ENCODE peak calls at places on chromosomes 3 and 15, in seven cellular contexts. U is H9, P is IMR-90, M is H1, A is neuronal stem cell, D is mesenchymal stem cell, F is trophoblast cell. V is an unnamed sample.

GRCh38 chr15:77415450-77416448 is 4.2 kb downstream of the PEAK1 start:
- DNase-seq in M (no peak), U (no peak), F (no peak), D (no peak), P (peak; percentile 60), A (no peak), V (no peak)

GRCh38 chr3:8503871-8504610 is 2.4 kb downstream of the LMCD1 start:
- DNase-seq in M (no peak), A (no peak), P (no peak), F (no peak), D (no peak), U (no peak), V (peak; percentile 93)

GRCh38 chr3:188305220-188305619 is 151.3 kb downstream of the LPP start:
- DNase-seq in F (no peak), D (no peak), M (no peak), U (no peak), P (no peak), A (no peak), V (no peak)

GRCh38 chr3:148643389-148643840 is 54.3 kb upstream of the AGTR1 start:
- DNase-seq in A (no peak), D (peak; percentile 92), M (no peak), F (peak; percentile 56), P (peak; percentile 90), U (no peak), V (peak; percentile 22)

GRCh38 chr15:39411102-39411989 is 169.5 kb upstream of the THBS1 start:
- DNase-seq in A (no peak), U (no peak), D (no peak), P (no peak), M (no peak), F (no peak), V (no peak)

GRCh38 chr15:40313531-40314398 is 6.0 kb upstream of the PLCB2 start:
- DNase-seq in P (no peak), A (no peak), U (no peak), M (no peak), D (no peak), F (no peak), V (no peak)

GRCh38 chr3:30578479-30578878 is 27.9 kb upstream of the TGFBR2 start:
- DNase-seq in M (no peak), U (no peak), D (peak; percentile 87), P (peak; percentile 94), F (peak; percentile 18), A (no peak), V (no peak)

GRCh38 chr3:127495821-127496220 is 94.7 kb downstream of the TPRA1 start:
- DNase-seq in P (no peak), D (no peak), M (no peak), U (no peak), A (no peak), F (no peak), V (no peak)

GRCh38 chr3:168034152-168034928 is 61.4 kb downstream of the GOLIM4 start:
- DNase-seq in U (no peak), P (peak; percentile 73), A (no peak), M (no peak), D (peak; percentile 71), F (no peak), V (no peak)

GRCh38 chr3:168040624-168041208 is 55.0 kb downstream of the GOLIM4 start:
- DNase-seq in P (peak; percentile 74), M (no peak), U (peak; percentile 45), A (no peak), F (peak; percentile 31), D (peak; percentile 77), V (peak; percentile 79)

GRCh38 chr3:168036654-168037419 is 58.9 kb downstream of the GOLIM4 start:
- DNase-seq in P (no peak), M (no peak), A (no peak), U (no peak), F (no peak), D (no peak), V (no peak)
- H3K4ac ChIP-seq in P (no peak overlapping the region), M (no peak overlapping the region), A (no peak overlapping the region), U (no peak overlapping the region), F (no peak overlapping the region), D (no peak overlapping the region), V (no peak overlapping the region)

GRCh38 chr15:29312387-29312786 is 42.8 kb upstream of the NSMCE3 start:
- DNase-seq in A (no peak), F (no peak), U (no peak), M (no peak), D (no peak), P (peak; percentile 67), V (no peak)

GRCh38 chr15:29309139-29309538 is 39.5 kb upstream of the NSMCE3 start:
- DNase-seq in M (no peak), A (no peak), F (no peak), U (no peak), D (no peak), P (no peak), V (no peak)

DNA sequence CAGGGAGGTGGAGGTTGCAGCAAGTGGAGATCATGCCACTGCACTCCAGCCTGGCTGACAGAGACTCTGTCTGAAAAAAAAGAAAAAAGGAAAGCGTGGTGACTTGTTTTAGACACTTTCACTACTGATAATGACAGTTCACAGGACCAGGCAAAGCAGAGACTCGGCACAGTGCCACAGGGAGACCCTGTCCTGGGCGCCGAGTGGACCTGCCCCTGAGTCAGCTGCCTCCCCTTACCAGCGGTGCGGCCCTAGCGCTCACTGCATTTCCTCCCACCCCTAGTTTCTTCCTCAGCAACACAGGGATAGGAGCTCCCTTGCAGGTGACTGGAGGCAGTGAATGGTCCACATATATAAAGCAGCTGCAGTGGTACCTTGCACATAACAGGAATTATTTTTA is 38.7 kb upstream of the NSMCE3 start:
- DNase-seq in F (no peak), P (no peak), M (no peak), D (no peak), A (no peak), U (no peak), V (no peak)
- H3K4ac ChIP-seq in F (no peak overlapping the region), P (no peak overlapping the region), M (no peak overlapping the region), D (no peak overlapping the region), A (no peak overlapping the region), U (no peak overlapping the region), V (no peak overlapping the region)

GRCh38 chr15:63601727-63602185 is 4.6 kb downstream of the FBXL22 start:
- DNase-seq in P (no peak), D (no peak), A (no peak), F (no peak), M (no peak), U (no peak), V (no peak)

GRCh38 chr15:63600646-63601025 is 3.4 kb downstream of the FBXL22 start:
- DNase-seq in F (peak; percentile 88), A (peak; percentile 74), M (no peak), D (peak; percentile 91), P (peak; percentile 93), U (peak; percentile 61), V (peak; percentile 87)

GRCh38 chr15:63600001-63600645 is 2.9 kb downstream of the FBXL22 start:
- DNase-seq in A (peak; percentile 36), F (no peak), P (no peak), D (no peak), M (no peak), U (peak; percentile 51), V (peak; percentile 59)

GRCh38 chr15:63602595-63602994 is 5.4 kb downstream of the FBXL22 start:
- DNase-seq in U (no peak), D (no peak), F (no peak), A (no peak), P (no peak), M (no peak), V (no peak)

DNA sequence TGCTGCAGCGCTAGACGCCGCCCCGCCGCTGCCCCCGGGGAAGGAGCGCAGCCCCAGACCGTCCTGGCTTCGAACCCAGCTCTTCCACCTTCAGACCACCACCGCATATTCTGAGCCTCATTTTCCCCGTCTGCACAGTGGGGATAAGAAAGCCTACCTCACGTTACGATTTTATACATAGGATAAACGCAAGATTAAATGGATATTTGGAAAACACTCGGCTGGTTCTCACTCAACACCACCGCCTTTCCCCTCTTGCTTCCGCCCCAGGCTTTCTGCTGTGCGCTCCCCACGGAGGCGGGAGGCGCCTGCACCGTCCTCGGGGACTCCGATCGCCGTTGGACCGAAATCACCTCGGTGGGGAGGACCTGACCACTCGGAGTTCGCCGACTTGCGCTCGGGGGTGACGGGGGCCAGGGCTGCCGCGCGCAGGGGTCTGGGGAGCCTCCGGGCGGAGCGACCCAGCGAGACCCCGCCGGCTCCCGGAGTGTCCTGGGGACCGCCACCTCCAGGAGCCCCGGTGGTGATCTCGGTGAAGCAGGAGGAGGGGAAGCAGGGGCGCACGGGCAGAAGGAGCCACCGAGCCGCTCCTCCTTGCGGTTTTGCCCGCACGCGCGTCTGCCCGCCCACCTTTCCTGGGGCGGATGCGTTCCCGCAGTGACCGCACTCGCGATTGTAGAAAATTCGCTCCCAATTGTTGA is 4.0 kb downstream of the FBXL22 start:
- DNase-seq in D (peak; percentile 48), A (peak; percentile 27), P (peak; percentile 44), M (no peak), U (no peak), F (no peak), V (peak; percentile 18)
- H3K4ac ChIP-seq in D (peak overlapping the region; percentile 77), A (no peak overlapping the region), P (peak overlapping the region; percentile 90), M (no peak overlapping the region), U (no peak overlapping the region), F (no peak overlapping the region), V (no peak overlapping the region)

DNA sequence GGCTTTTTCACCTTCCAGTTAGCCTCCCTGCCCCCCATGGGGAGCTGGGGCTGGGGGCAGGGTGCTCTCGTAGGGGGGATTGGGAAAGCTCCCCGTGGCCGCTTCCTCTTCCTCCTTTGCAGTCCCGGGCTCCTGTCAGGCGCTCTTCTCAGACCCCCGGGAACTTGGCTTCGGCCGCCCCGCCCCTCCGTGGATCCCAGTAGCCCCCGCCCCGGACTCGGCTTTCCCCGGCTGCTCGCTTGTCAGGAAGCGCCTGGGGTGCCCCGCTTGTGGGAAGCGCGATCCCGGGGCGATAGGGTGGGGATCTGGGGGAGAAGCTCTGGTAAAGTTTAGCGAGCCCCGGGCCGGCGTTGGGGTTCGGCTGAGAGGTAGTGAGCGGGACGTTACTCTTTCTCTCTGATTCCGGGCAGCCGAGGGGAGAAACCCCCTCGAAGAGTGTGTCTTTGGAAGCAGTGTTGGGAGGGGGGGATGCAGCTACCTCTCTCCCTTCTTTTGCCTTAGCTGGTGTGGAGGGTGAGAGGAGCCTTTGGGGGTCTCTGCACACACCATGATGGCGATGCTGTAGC is 626 bp downstream of the PIAS1 start:
- DNase-seq in P (peak; percentile 21), D (peak; percentile 73), F (peak; percentile 10), U (peak; percentile 71), A (peak; percentile 76), M (peak; percentile 15), V (peak; percentile 86)
- H3K4ac ChIP-seq in P (peak overlapping the region; percentile 0), D (peak overlapping the region; percentile 68), F (peak overlapping the region; percentile 94), U (no peak overlapping the region), A (no peak overlapping the region), M (no peak overlapping the region), V (peak overlapping the region; percentile 82)

DNA sequence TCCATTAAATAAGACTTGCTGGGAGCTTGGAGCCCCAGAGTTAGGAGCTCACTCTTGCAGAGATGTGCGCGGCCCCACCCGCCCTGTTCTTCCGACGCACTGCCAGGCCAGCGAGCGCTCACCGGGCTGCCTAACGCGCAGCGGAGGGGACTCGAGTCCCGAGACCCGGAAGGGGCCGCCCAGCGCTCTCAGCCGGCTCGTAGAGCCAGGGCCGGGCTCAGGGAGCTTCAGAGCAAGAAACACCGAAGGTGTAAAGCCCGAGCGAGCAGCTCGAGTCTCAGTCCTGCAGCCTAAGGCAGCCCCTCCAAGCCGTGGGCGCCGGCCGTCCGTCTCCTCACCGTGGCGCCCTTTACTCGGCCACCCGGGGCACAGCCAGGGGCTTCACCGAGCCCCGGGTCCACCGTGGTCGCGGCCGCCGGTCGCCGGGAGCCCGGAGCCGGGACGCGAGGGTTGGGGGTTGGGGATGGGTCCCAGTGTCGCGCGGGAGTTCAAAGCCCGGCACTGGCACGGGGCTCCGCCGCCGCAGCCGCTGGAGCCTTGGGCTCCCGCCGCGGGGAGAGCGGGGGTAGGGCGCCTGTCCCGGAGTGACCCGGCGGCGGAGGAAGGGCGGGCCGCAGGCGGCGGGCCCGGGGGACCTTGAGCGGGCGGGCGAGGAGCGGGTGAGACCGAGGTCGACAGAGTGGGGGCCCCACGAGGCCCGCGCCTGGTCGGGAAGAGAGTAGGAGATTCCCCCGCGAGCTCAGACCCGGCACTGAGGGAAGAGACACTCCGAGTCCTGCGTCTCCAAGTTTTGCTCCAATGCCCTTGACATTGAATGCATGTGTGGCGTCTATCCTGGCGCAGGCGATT is 26.9 kb upstream of the THRB start:
- DNase-seq in P (no peak), A (peak; percentile 33), D (peak; percentile 62), M (no peak), F (peak; percentile 48), U (peak; percentile 55), V (peak; percentile 67)
- H3K4ac ChIP-seq in P (no peak overlapping the region), A (no peak overlapping the region), D (peak overlapping the region; percentile 85), M (no peak overlapping the region), F (peak overlapping the region; percentile 16), U (no peak overlapping the region), V (peak overlapping the region; percentile 17)